ENCODE peak calls at places on chromosomes 2 and 18, in four cellular contexts. One of them, this sample, is unnamed.

GRCh38 chr18:22933958-22934423 is 863 bp downstream of the RBBP8 start:
- DNase-seq in mesenchymal stem cell: no peak
- DNase-seq in suprapubic skin: no peak
- DNase-seq in thyroid gland: no peak
- DNase-seq in this sample: no peak

GRCh38 chr2:880201-880970 is 70.3 kb upstream of the SNTG2 start:
- DNase-seq in mesenchymal stem cell: no peak
- DNase-seq in thyroid gland: no peak
- DNase-seq in suprapubic skin: peak; percentile 65
- DNase-seq in this sample: no peak

GRCh38 chr2:148619560-148620190 is 24.9 kb upstream of the EPC2 start:
- DNase-seq in thyroid gland: no peak
- DNase-seq in mesenchymal stem cell: no peak
- DNase-seq in suprapubic skin: no peak
- DNase-seq in this sample: no peak

GRCh38 chr2:31107588-31108300 is 30.5 kb downstream of the GALNT14 start:
- DNase-seq in mesenchymal stem cell: no peak
- DNase-seq in thyroid gland: no peak
- DNase-seq in suprapubic skin: no peak
- DNase-seq in this sample: no peak

GRCh38 chr2:166410828-166411472 is 35.2 kb upstream of the SCN9A start:
- DNase-seq in thyroid gland: no peak
- DNase-seq in suprapubic skin: no peak
- DNase-seq in mesenchymal stem cell: peak; percentile 76
- DNase-seq in this sample: peak; percentile 73

GRCh38 chr2:233481368-233482142 is 85.0 kb downstream of the USP40 start:
- DNase-seq in thyroid gland: no peak
- DNase-seq in mesenchymal stem cell: no peak
- DNase-seq in suprapubic skin: no peak
- DNase-seq in this sample: no peak

GRCh38 chr2:12761109-12761508 is 44.4 kb downstream of the TRIB2 start:
- DNase-seq in thyroid gland: no peak
- DNase-seq in mesenchymal stem cell: no peak
- DNase-seq in suprapubic skin: no peak
- DNase-seq in this sample: no peak

GRCh38 chr2:82254728-82255127 is 1950.2 kb upstream of the LRRTM1 start:
- DNase-seq in suprapubic skin: no peak
- DNase-seq in thyroid gland: no peak
- DNase-seq in mesenchymal stem cell: no peak
- DNase-seq in this sample: no peak

GRCh38 chr2:102668171-102668570 is 48.8 kb downstream of the SLC9A2 start:
- DNase-seq in thyroid gland: no peak
- DNase-seq in mesenchymal stem cell: no peak
- DNase-seq in suprapubic skin: no peak
- DNase-seq in this sample: no peak

GRCh38 chr2:15222856-15223255 is 338.3 kb downstream of the NBAS start:
- DNase-seq in mesenchymal stem cell: peak; percentile 20
- DNase-seq in suprapubic skin: no peak
- DNase-seq in thyroid gland: no peak
- DNase-seq in this sample: no peak

GRCh38 chr2:32632089-32632488 is 4.2 kb downstream of the TTC27 start:
- DNase-seq in thyroid gland: no peak
- DNase-seq in mesenchymal stem cell: peak; percentile 71
- DNase-seq in suprapubic skin: no peak
- DNase-seq in this sample: peak; percentile 42

GRCh38 chr2:144099746-144100438 is 420.0 kb downstream of the ZEB2 start:
- DNase-seq in mesenchymal stem cell: peak; percentile 89
- DNase-seq in thyroid gland: no peak
- DNase-seq in suprapubic skin: no peak
- DNase-seq in this sample: peak; percentile 66

GRCh38 chr2:219225350-219225749 is 4.1 kb downstream of the ATG9A start:
- DNase-seq in suprapubic skin: no peak
- DNase-seq in mesenchymal stem cell: no peak
- DNase-seq in thyroid gland: no peak
- DNase-seq in this sample: no peak

GRCh38 chr2:236507393-236508085 is 62.1 kb upstream of the ACKR3 start:
- DNase-seq in mesenchymal stem cell: no peak
- DNase-seq in thyroid gland: peak; percentile 92
- DNase-seq in suprapubic skin: no peak
- DNase-seq in this sample: no peak
- H3K4me3 ChIP-seq in mesenchymal stem cell: peak overlapping the region; percentile 80
- H3K4me3 ChIP-seq in thyroid gland: peak overlapping the region; percentile 44
- H3K4me3 ChIP-seq in suprapubic skin: peak overlapping the region; percentile 48
- H3K4me3 ChIP-seq in this sample: peak overlapping the region; percentile 36

DNA sequence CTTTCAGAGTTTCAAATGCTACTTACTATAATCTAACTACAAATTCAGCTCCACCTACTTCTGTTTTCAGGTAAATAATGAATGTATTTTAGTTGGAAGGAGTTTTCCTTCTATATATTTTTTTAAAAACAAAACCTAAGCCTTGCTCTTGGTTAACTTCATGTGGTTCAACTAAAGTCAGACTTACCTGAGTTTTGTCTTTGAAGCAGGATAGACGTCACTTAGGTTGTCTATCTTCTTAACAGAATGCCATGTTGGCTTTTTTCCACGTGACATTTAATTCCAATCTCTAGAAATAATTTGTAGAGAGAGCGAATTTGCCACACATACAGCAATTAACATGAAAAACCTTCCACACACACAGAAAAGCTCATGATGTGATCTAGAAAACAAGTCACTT is 43.9 kb upstream of the CYTIP start:
- DNase-seq in thyroid gland: no peak
- DNase-seq in mesenchymal stem cell: no peak
- DNase-seq in suprapubic skin: no peak
- DNase-seq in this sample: no peak
- H3K4me3 ChIP-seq in thyroid gland: no peak overlapping the region
- H3K4me3 ChIP-seq in mesenchymal stem cell: no peak overlapping the region
- H3K4me3 ChIP-seq in suprapubic skin: no peak overlapping the region
- H3K4me3 ChIP-seq in this sample: no peak overlapping the region

DNA sequence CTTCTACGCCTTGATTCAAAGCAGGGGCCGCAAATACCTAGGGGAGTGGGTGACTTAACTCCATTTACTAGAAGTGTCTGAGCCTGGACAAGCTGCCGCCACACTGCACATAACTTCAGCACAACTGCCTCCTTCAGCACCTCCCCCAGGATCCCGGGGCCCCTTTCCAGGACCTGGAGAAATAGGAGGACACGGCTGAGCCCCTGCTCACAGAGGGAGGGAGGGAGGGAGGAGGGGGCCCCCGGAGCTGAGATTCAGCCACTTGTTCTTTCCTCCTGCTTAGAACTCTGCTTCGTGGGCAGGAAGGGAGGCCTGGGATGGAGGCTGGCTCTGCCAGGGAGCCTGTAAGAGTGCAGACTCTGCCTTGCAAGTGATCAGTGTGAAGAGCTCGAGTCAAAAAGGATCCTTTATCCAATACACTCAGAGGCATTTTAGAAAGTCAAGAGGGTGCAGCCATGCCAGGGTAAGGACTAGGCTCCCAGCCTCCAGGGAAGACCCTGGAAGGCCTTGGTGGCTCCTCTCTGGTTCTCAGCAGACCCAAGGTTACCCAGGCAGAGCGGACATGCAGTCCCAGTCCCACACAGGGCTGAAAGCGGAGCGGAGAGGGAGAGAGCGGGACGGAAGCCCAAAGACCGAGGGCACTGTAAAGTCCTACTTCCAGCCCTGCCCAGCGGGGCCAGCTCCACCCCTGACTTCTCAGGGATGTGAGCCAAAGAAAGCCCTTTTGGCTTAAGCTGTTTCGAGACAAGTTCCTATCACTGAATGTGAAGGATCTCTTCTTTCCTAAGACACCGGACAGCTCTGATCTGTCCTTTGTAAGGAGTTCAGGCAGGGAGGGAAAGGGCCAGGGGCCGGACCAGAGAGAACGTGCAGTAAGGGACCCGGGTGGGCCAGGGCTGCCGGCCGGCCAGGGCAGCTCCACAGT is 8.6 kb upstream of the ARMC9 start:
- DNase-seq in suprapubic skin: no peak
- DNase-seq in mesenchymal stem cell: peak; percentile 66
- DNase-seq in thyroid gland: peak; percentile 74
- DNase-seq in this sample: peak; percentile 72
- H3K4me3 ChIP-seq in suprapubic skin: peak overlapping the region; percentile 41
- H3K4me3 ChIP-seq in mesenchymal stem cell: peak overlapping the region; percentile 65
- H3K4me3 ChIP-seq in thyroid gland: peak overlapping the region; percentile 32
- H3K4me3 ChIP-seq in this sample: no peak overlapping the region

DNA sequence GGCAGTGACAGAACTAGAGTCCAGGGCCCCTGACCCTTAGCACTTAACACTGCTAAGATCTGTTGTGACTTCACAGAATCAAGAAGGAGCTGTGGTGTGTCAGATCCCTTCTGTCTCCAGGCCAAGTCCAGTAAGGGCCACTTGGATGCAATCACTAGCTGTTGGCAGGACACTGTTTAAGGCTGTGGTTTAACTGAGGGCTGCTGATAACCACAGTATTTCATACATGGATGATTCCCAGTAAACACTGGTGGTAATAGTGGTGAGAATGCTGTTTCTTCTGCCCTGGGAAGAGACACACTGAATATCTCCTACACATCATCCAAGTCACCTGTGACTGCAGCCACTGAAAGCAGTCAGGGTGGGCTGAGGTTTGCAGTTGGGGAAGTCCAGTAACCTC is 77.7 kb upstream of the FBXO11 start:
- DNase-seq in suprapubic skin: no peak
- DNase-seq in mesenchymal stem cell: peak; percentile 21
- DNase-seq in thyroid gland: no peak
- DNase-seq in this sample: peak; percentile 2
- H3K4me3 ChIP-seq in suprapubic skin: no peak overlapping the region
- H3K4me3 ChIP-seq in mesenchymal stem cell: no peak overlapping the region
- H3K4me3 ChIP-seq in thyroid gland: no peak overlapping the region
- H3K4me3 ChIP-seq in this sample: no peak overlapping the region

DNA sequence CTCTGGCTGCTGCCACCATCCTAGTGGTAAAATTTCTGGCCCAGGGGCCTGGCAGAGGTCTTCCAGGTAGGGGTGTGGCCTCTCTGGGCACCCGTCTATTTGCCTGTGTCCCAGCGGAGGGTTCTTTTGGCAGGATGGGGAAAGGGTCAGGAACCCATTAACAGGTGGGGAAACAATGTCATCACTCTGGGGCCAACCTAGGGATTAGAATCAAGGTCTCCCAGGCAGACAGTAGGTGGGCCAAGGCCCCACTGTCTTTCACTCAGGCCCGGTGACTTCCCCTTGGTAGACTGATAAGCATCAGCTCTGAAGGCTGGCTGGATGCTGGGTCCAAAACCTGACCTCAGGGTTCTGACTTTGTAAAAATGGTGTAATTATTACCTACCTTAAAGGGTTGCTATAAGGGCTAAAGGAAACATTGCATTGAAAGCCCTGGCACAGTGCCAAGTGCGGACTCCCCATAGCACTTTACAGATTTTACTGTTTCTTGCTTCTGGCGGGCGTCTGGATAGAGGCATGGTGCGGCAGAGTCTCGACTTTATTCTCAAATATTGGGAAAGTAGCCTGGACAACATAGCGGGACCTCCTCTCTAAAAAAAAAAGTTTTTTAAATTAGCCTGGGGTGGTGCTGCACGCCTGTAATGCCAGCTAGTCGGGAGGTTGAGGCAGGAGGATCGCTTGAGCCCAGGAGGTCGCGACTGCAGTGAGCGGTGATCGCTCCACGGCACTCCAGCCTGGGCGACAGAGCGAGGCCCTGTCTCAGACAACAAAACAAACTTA is 2.2 kb downstream of the LBX2 start:
- DNase-seq in mesenchymal stem cell: no peak
- DNase-seq in suprapubic skin: no peak
- DNase-seq in thyroid gland: no peak
- DNase-seq in this sample: no peak
- H3K4me3 ChIP-seq in mesenchymal stem cell: peak overlapping the region; percentile 77
- H3K4me3 ChIP-seq in suprapubic skin: peak overlapping the region; percentile 46
- H3K4me3 ChIP-seq in thyroid gland: peak overlapping the region; percentile 19
- H3K4me3 ChIP-seq in this sample: no peak overlapping the region

GRCh38 chr18:26575865-26576217 is 27.5 kb upstream of the KCTD1 start:
- DNase-seq in thyroid gland: no peak
- DNase-seq in mesenchymal stem cell: no peak
- DNase-seq in suprapubic skin: no peak
- DNase-seq in this sample: no peak

GRCh38 chr18:26579941-26580618 is 31.7 kb upstream of the KCTD1 start:
- DNase-seq in thyroid gland: no peak
- DNase-seq in suprapubic skin: no peak
- DNase-seq in mesenchymal stem cell: no peak
- DNase-seq in this sample: no peak

GRCh38 chr18:26574958-26575864 is 26.9 kb upstream of the KCTD1 start:
- DNase-seq in suprapubic skin: no peak
- DNase-seq in thyroid gland: peak; percentile 48
- DNase-seq in mesenchymal stem cell: peak; percentile 60
- DNase-seq in this sample: peak; percentile 55
- H3K4me3 ChIP-seq in suprapubic skin: peak overlapping the region; percentile 51
- H3K4me3 ChIP-seq in thyroid gland: peak overlapping the region; percentile 23
- H3K4me3 ChIP-seq in mesenchymal stem cell: peak overlapping the region; percentile 77
- H3K4me3 ChIP-seq in this sample: peak overlapping the region; percentile 54

GRCh38 chr18:62523255-62523588 is 397 bp downstream of the ZCCHC2 start:
- DNase-seq in suprapubic skin: no peak
- DNase-seq in mesenchymal stem cell: no peak
- DNase-seq in thyroid gland: no peak
- DNase-seq in this sample: no peak
- H3K4me3 ChIP-seq in suprapubic skin: peak overlapping the region; percentile 87
- H3K4me3 ChIP-seq in mesenchymal stem cell: no peak overlapping the region
- H3K4me3 ChIP-seq in thyroid gland: peak overlapping the region; percentile 75
- H3K4me3 ChIP-seq in this sample: peak overlapping the region; percentile 81

GRCh38 chr2:106275971-106276370 is 81.9 kb upstream of the UXS1 start:
- DNase-seq in thyroid gland: no peak
- DNase-seq in suprapubic skin: no peak
- DNase-seq in mesenchymal stem cell: no peak
- DNase-seq in this sample: no peak

GRCh38 chr2:106272202-106272807 is 78.2 kb upstream of the UXS1 start:
- DNase-seq in mesenchymal stem cell: no peak
- DNase-seq in thyroid gland: no peak
- DNase-seq in suprapubic skin: peak; percentile 18
- DNase-seq in this sample: no peak

GRCh38 chr2:106269591-106270291 is 75.6 kb upstream of the UXS1 start:
- DNase-seq in mesenchymal stem cell: no peak
- DNase-seq in thyroid gland: peak; percentile 97
- DNase-seq in suprapubic skin: peak; percentile 79
- DNase-seq in this sample: no peak

GRCh38 chr2:106267997-106268396 is 73.9 kb upstream of the UXS1 start:
- DNase-seq in mesenchymal stem cell: no peak
- DNase-seq in thyroid gland: no peak
- DNase-seq in suprapubic skin: peak; percentile 54
- DNase-seq in this sample: no peak

DNA sequence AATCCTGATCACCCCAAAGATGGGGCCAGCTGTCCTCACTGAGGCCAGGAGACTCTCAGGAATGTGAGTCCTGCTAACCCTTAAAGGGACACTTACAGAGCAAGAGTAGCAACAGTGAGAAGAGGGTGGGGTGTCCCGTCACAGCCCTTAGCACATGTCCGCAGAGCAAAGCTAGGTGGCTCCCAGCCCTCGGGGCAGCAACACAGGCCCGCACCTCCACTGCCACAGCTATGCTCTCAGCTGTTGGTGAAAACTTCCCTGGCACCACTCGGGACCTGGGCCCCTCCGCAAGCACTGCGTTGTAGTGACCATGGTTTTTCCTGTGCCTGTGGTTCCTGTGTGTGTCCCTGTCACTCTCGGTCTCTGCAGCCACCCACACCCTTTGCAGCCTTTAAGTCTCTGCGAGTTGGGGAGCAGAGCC is 76.4 kb upstream of the UXS1 start:
- DNase-seq in suprapubic skin: peak; percentile 76
- DNase-seq in thyroid gland: no peak
- DNase-seq in mesenchymal stem cell: no peak
- DNase-seq in this sample: no peak
- H3K4me3 ChIP-seq in suprapubic skin: peak overlapping the region; percentile 48
- H3K4me3 ChIP-seq in thyroid gland: peak overlapping the region; percentile 29
- H3K4me3 ChIP-seq in mesenchymal stem cell: peak overlapping the region; percentile 56
- H3K4me3 ChIP-seq in this sample: peak overlapping the region; percentile 52